ENCODE peak calls at places on chromosomes 5 and 9, in four cellular contexts. V is CD4-positive, CD25-positive, alpha-beta regulatory T cell; E is DND-41; J is mesenchymal stem cell. H is an unnamed sample. For H3K4me1 and H3K9me3, the result is how much of the 10 kb centered on the place peaks cover.

GRCh38 chr5:135073771-135074345 is 39.8 kb upstream of the PITX1 start:
- DNase-seq in V (no peak), E (no peak), J (peak), H (no peak)

GRCh38 chr5:93378073-93378472 is 202.9 kb downstream of the NR2F1-AS1 start:
- DNase-seq in V (no peak), E (no peak), J (peak), H (no peak)

GRCh38 chr5:56375011-56375410 is 141.9 kb upstream of the ANKRD55 start:
- DNase-seq in V (no peak), E (no peak), J (no peak), H (no peak)

GRCh38 chr5:168023190-168023589 is 268.3 kb upstream of the WWC1 start:
- DNase-seq in V (no peak), E (no peak), J (no peak), H (no peak)

GRCh38 chr5:852431-853401 is 1.9 kb upstream of the ZDHHC11 start:
- DNase-seq in V (no peak), E (no peak), J (no peak), H (no peak)

GRCh38 chr5:175206651-175207050 is 237.3 kb downstream of the DRD1 start:
- DNase-seq in V (no peak), E (no peak), J (no peak), H (no peak)

GRCh38 chr5:30804739-30805313 is 388.7 kb upstream of the CDH6 start:
- DNase-seq in V (no peak), E (no peak), J (no peak), H (no peak)

GRCh38 chr5:77155179-77155839 is 55.2 kb upstream of the PDE8B start:
- DNase-seq in V (no peak), E (peak), J (no peak), H (no peak)

GRCh38 chr9:115157245-115157674 is 39.3 kb upstream of the TNC start:
- DNase-seq in V (no peak), E (no peak), J (peak), H (no peak)

GRCh38 chr5:54469655-54470054 is 14.2 kb downstream of the HSPB3 start:
- DNase-seq in V (no peak), E (no peak), J (peak), H (peak)

DNA sequence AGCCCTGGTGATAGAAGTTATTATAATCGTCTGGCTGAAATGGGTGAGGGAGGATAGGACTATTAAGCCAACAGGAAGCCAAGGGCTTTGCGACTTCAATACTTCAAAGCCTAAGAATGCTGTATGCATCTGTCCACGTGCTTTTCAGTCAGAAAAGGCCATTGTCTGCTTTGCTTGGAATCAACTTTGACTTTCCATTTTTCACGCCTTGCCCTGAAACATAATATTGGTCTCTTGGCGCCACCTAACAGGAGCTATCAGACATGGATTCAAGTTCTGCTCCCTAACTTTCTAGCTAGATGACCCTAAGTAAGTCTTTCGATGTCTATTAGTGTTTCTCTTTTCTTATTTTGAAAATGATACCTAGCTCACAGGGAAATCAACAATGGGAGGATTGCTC is 572.6 kb downstream of the TLR4 start:
- DNase-seq in V (no peak), E (no peak), J (no peak), H (no peak)
- H3K4me1 ChIP-seq in V (under half), E (under half), J (under half), H (under half)

GRCh38 chr5:151362970-151363369 is 15.6 kb upstream of the SLC36A2 start:
- DNase-seq in V (no peak), E (no peak), J (no peak), H (no peak)
- H3K9me3 ChIP-seq in V (under half), E (under half), J (under half), H (under half)

GRCh38 chr9:70419546-70420266 is 5.2 kb upstream of the KLF9 start:
- DNase-seq in V (peak), E (peak), J (peak), H (peak)
- H3K4me1 ChIP-seq in V (under half), E (under half), J (under half), H (under half)

DNA sequence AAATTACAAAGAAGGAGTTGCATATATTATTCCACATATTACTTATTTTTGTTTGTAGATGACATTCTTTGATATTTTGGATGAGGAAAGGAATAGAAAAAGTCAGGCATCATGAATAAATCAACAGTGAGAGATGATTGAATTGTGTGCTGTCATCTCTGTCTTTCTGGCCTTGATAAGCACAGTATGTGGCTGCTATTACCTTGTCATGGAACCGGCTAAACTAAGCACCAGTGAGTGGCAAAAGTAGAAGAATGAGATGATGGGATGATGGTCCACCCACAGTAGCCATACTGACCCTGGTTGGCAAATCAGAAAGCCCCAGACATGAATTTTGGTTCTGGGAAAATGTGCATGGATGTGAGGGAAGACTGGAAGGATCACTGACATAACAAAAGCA is 361.2 kb upstream of the DMAC1 start:
- DNase-seq in V (no peak), E (no peak), J (no peak), H (no peak)
- H3K9me3 ChIP-seq in V (under half), E (under half), J (under half), H (under half)

GRCh38 chr5:53034832-53035231 is 45.7 kb downstream of the ITGA2 start:
- DNase-seq in V (no peak), E (no peak), J (no peak), H (no peak)
- H3K4me1 ChIP-seq in V (under half), E (under half), J (under half), H (under half)

GRCh38 chr9:136095495-136096058 is 488 bp upstream of the NACC2 start:
- DNase-seq in V (no peak), E (no peak), J (peak), H (no peak)
- H3K9me3 ChIP-seq in V (under half), E (under half), J (under half), H (under half)

GRCh38 chr5:57831942-57832341 is 349.3 kb upstream of the ACTBL2 start:
- DNase-seq in V (no peak), E (no peak), J (no peak), H (no peak)

GRCh38 chr5:57833489-57833888 is 350.9 kb upstream of the ACTBL2 start:
- DNase-seq in V (no peak), E (no peak), J (no peak), H (no peak)

GRCh38 chr5:57831090-57831489 is 348.5 kb upstream of the ACTBL2 start:
- DNase-seq in V (no peak), E (no peak), J (no peak), H (no peak)

GRCh38 chr5:57834829-57835554 is 352.4 kb upstream of the ACTBL2 start:
- DNase-seq in V (no peak), E (no peak), J (peak), H (no peak)

DNA sequence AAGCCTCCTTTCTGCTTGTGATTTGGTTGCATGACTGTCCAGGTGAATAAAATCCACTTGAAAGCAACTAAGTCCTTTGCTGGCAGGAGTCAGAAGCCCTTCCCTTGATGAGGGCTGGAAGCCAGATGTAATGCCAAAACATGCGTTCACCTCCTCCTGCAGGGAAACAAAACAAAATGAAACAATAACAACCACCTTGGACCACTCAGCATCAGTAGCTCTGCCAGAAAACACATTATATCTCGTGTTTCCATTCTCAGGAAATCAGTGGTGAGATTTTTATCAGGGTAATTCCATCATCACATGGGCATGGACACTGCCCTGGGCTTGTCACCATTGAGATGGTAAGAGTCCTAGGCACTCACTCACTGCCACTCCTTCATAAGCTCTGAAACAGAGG is 350.3 kb upstream of the ACTBL2 start:
- DNase-seq in V (no peak), E (no peak), J (no peak), H (no peak)
- H3K4me1 ChIP-seq in V (under half), E (under half), J (under half), H (under half)

GRCh38 chr5:9174446-9174845 is 371.4 kb downstream of the SEMA5A start:
- DNase-seq in V (no peak), E (no peak), J (peak), H (no peak)
- H3K9me3 ChIP-seq in V (under half), E (under half), J (under half), H (under half)

DNA sequence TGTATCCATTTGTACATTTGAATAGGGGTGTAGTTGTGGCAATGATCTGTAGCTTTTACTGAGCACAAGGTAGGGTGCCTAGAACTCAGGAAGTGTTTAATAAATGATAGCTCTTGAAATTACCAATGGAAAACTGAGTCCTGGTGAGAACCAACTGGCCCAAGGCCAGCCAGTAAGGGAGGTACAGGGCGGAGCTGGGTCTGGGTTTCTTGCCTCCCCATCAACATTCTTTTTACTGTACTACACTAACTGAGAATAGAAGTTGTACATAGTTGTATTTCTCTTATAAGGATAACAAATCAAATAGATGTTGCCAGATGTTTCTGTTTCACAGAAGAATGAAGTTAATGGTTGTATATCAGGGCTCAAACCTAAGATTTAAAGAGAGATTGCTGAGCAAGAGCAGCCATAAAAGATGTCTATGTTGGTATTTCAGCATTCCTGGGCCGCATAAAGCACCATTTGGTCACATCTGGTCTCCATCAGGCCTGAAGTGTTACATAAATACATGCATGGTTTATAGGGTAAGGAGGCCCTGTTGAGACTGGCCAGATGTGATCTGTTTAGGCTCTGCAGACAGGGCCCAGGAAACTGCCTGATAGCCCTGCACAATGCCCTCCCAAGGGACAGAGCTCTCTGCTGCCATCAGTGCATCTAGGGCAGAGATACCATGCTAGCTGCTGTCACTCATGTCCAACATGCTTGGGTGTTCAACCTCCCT is 210.5 kb downstream of the NXNL2 start:
- DNase-seq in V (no peak), E (no peak), J (peak), H (no peak)
- H3K4me1 ChIP-seq in V (under half), E (under half), J (under half), H (under half)

DNA sequence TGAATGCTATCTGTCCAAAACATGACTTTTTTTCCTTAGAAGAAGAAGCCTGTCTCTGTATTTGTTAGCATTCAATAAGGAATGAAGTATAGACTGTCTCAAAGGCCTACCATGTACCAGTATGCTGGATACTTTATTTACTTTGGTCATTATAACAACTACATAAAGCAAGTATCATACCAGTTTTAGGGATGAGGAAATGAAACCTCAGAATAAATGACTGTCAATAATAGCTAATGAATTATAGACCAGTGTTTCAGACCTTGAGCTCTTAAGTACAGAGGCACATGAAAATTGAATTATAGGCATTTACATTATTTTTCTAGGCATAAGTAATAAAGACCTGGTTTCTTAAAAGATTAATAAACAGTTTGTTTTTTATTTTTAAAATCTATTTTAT is 166.4 kb upstream of the TLX3 start:
- DNase-seq in V (no peak), E (no peak), J (no peak), H (no peak)
- H3K9me3 ChIP-seq in V (under half), E (under half), J (under half), H (under half)